ENCODE peak calls at places on chromosomes 1 and 21, in four cellular contexts. P is uterus, W is pancreas, R is A549. E is an unnamed sample.

GRCh38 chr1:49229555-49229954 is 452.9 kb upstream of the BEND5 start:
- DNase-seq in P (no peak), W (peak; percentile 23), R (no peak), E (peak; percentile 79)

GRCh38 chr1:51690285-51690961 is 73.5 kb downstream of the OSBPL9 start:
- DNase-seq in P (no peak), W (no peak), R (peak; percentile 15), E (no peak)

GRCh38 chr1:226881515-226882185 is 11.2 kb downstream of the PSEN2 start:
- DNase-seq in P (no peak), W (no peak), R (no peak), E (no peak)

GRCh38 chr1:154352581-154353459 is 27.5 kb downstream of the ATP8B2 start:
- DNase-seq in P (peak; percentile 38), W (no peak), R (no peak), E (peak; percentile 91)

GRCh38 chr1:108862698-108863477 is 6.0 kb upstream of the AKNAD1 start:
- DNase-seq in P (no peak), W (no peak), R (no peak), E (no peak)

GRCh38 chr1:109446236-109446635 is 20.0 kb upstream of the PSMA5 start:
- DNase-seq in P (no peak), W (no peak), R (no peak), E (no peak)

GRCh38 chr1:235650341-235651169 is 971 bp upstream of the GNG4 start:
- DNase-seq in P (no peak), W (peak; percentile 77), R (no peak), E (peak; percentile 69)

GRCh38 chr21:39388038-39388810 is 39.3 kb upstream of the HMGN1 start:
- DNase-seq in P (peak; percentile 89), W (peak; percentile 96), R (peak; percentile 72), E (peak; percentile 96)

GRCh38 chr1:27296773-27297214 is 25.2 kb upstream of the TMEM222 start:
- DNase-seq in P (peak; percentile 75), W (peak; percentile 78), R (peak; percentile 44), E (peak; percentile 86)

GRCh38 chr1:110091791-110092190 is 20.5 kb upstream of the UBL4B start:
- DNase-seq in P (no peak), W (no peak), R (no peak), E (no peak)

GRCh38 chr1:12056331-12056841 is 6.7 kb upstream of the TNFRSF8 start:
- DNase-seq in P (no peak), W (no peak), R (no peak), E (no peak)

GRCh38 chr1:244896550-244896949 is 32.2 kb upstream of the HNRNPU start:
- DNase-seq in P (no peak), W (no peak), R (peak; percentile 19), E (no peak)

GRCh38 chr1:11680270-11681070 is 478 bp downstream of the MAD2L2 start:
- DNase-seq in P (no peak), W (peak; percentile 52), R (peak; percentile 51), E (no peak)

GRCh38 chr1:25111706-25112105 is 120.6 kb downstream of the SYF2 start:
- DNase-seq in P (no peak), W (no peak), R (no peak), E (no peak)

GRCh38 chr1:62276791-62277190 is 42.4 kb downstream of the KANK4 start:
- DNase-seq in P (no peak), W (no peak), R (no peak), E (no peak)

GRCh38 chr1:29243023-29243862 is 6.9 kb downstream of the PTPRU start:
- DNase-seq in P (no peak), W (no peak), R (no peak), E (peak; percentile 41)

GRCh38 chr1:21494196-21494595 is 15.0 kb upstream of the ALPL start:
- DNase-seq in P (no peak), W (no peak), R (no peak), E (no peak)

GRCh38 chr1:164863056-164863455 is 304.1 kb downstream of the PBX1 start:
- DNase-seq in P (no peak), W (no peak), R (no peak), E (no peak)

GRCh38 chr1:60025552-60025951 is 48.0 kb downstream of the C1orf87 start:
- DNase-seq in P (no peak), W (no peak), R (no peak), E (no peak)
- TF ChIP-seq CTCF in P (no peak), W (no peak), R (no peak), E (no peak)

GRCh38 chr1:246152986-246153431 is 354.1 kb downstream of the SMYD3 start:
- DNase-seq in P (no peak), W (no peak), R (no peak), E (no peak)
- H3K4me1 ChIP-seq in P (no peaks in the 10 kb centered on the region), W (no peaks in the 10 kb centered on the region), R (peaks cover 4% of the 10 kb centered on the region), E (peaks cover 6% of the 10 kb centered on the region)

DNA sequence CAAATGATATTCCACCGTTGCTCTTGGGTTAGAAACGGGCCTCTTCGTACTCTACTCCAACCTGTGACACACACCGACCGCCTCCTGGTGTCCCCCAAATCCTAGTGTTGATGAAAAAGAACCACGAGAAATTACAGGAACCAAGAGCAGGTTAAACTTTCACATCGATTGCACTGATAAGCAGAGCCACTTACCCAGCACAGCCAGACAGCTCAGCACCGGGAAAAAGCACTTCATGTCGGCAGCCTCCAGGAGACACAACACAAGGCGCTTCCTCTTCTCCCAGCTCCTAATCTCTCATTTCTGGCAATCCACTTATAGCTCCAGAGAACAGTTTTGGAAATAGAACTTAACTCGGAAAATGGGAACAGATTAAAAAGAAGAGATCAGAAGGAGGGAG is 1.4 kb downstream of the IGSF3 start:
- DNase-seq in P (no peak), W (no peak), R (no peak), E (no peak)
- H3K4me3 ChIP-seq in P (no peak overlapping the region), W (peak overlapping the region; percentile 66), R (peak overlapping the region; percentile 79), E (peak overlapping the region; percentile 86)

DNA sequence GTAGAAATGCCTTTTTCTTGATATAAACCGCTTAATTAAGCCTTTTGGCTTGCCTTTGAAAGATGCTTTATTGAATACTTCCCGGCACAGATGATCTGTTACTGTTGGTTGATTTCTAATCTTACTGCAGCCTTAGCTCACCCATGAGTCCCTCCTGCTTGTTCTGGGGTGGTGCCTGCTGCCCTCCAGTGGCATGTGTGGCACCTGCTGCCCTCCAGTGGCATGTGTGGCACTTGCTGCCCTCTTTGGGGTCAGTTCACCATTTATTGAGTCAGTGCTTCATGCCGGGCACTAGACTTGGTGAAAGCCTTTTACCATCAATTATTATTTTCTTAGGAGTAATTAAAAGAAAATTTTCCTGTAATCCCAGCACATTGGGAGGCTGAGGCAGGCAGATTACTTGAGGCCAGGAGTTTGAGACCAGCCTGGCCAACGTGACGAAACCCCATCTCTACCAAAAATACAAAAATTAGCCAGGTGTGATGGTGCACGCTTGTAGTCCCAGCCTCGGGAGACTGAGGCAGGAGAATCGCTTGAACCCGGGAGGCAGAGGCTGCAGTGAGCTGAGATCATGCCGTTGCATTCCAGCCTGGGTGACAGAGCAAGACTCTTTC is 54.3 kb downstream of the ADARB1 start:
- DNase-seq in P (peak; percentile 64), W (peak; percentile 85), R (peak; percentile 50), E (no peak)
- TF ChIP-seq CTCF in P (peak; percentile 91), W (peak; percentile 51), R (peak; percentile 75), E (peak; percentile 89)

GRCh38 chr1:6497215-6497866 is 5.9 kb upstream of the PLEKHG5 start:
- DNase-seq in P (no peak), W (peak; percentile 85), R (peak; percentile 37), E (peak; percentile 87)
- H3K4me1 ChIP-seq in P (no peaks in the 10 kb centered on the region), W (no peaks in the 10 kb centered on the region), R (peaks cover 11% of the 10 kb centered on the region), E (peaks cover 16% of the 10 kb centered on the region)

DNA sequence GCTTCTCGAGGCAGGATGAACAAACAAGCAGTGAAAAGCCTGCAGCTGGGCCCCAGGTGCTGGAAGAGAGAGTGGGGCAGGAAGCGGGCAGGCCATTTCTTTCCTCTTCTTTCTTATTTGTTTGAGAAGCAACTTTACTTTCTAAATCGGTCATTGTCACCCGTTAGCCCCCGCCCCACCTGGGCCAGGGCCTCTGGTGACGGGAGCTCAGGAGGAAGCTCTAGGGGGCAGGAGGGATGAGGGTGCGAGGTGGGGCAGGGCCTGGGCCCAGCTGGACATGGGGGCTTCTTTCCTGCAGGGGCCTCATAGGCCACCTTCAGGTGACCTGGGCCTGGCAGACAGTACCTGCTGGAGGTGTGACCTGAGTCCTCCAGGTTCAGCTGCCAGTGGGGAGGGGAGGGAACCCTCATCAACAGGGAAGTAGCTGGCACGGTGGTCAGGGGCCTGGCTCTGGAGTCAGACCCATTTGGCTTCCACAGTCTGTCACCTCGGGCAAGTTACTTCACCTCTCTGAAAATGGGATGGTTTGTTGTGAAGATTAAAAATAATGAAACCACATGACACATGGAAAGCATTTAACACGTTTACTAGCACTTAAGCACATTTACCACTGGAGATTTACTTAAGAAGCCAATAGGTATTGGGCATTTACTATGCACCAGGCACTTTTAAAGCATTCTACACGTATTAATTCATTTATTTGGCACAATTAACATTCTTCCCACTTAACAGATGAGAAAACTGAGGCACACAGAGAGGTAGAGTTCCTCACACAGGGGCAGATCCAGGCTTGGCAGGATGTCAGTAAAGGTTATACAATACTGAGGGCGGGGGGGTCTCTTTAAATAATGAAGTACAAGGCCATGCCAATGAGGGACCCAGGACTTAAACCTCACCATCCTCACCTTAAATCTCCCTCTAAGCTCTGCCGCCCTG is 54.2 kb upstream of the ID3 start:
- DNase-seq in P (no peak), W (no peak), R (no peak), E (no peak)
- H3K4me3 ChIP-seq in P (no peak overlapping the region), W (no peak overlapping the region), R (no peak overlapping the region), E (no peak overlapping the region)

E was measured in kidney.